ENCODE peak calls at places on chromosomes 13 and 19, in seven cellular contexts. One of them, this sample, is unnamed.

GRCh38 chr13:76832258-76832988 is 53.8 kb downstream of the KCTD12 start:
- DNase-seq in NCI-H460: no peak
- DNase-seq in WERI-Rb-1: no peak
- DNase-seq in right atrium auricular region: no peak
- DNase-seq in GM12892: no peak
- DNase-seq in hepatic stellate cell: no peak
- DNase-seq in A549: no peak
- DNase-seq in this sample: no peak

GRCh38 chr13:86446311-86446710 is 647.1 kb upstream of the SLITRK6 start:
- DNase-seq in NCI-H460: peak; percentile 36
- DNase-seq in WERI-Rb-1: no peak
- DNase-seq in right atrium auricular region: no peak
- DNase-seq in GM12892: no peak
- DNase-seq in hepatic stellate cell: no peak
- DNase-seq in A549: peak; percentile 87
- DNase-seq in this sample: no peak

GRCh38 chr13:51523082-51523518 is 61.2 kb upstream of the WDFY2 start:
- DNase-seq in NCI-H460: peak; percentile 61
- DNase-seq in WERI-Rb-1: no peak
- DNase-seq in right atrium auricular region: no peak
- DNase-seq in GM12892: no peak
- DNase-seq in hepatic stellate cell: no peak
- DNase-seq in A549: peak; percentile 76
- DNase-seq in this sample: no peak

GRCh38 chr19:6264077-6264445 is 15.7 kb downstream of the MLLT1 start:
- DNase-seq in NCI-H460: no peak
- DNase-seq in WERI-Rb-1: no peak
- DNase-seq in right atrium auricular region: no peak
- DNase-seq in GM12892: no peak
- DNase-seq in hepatic stellate cell: no peak
- DNase-seq in A549: no peak
- DNase-seq in this sample: no peak

GRCh38 chr19:1923319-1923718 is 17.7 kb upstream of the CSNK1G2 start:
- DNase-seq in NCI-H460: no peak
- DNase-seq in WERI-Rb-1: no peak
- DNase-seq in right atrium auricular region: no peak
- DNase-seq in GM12892: no peak
- DNase-seq in hepatic stellate cell: no peak
- DNase-seq in A549: no peak
- DNase-seq in this sample: no peak

GRCh38 chr13:74825170-74825948 is 656.6 kb downstream of the TBC1D4 start:
- DNase-seq in NCI-H460: no peak
- DNase-seq in WERI-Rb-1: no peak
- DNase-seq in right atrium auricular region: no peak
- DNase-seq in GM12892: no peak
- DNase-seq in hepatic stellate cell: peak; percentile 14
- DNase-seq in A549: peak; percentile 54
- DNase-seq in this sample: no peak

GRCh38 chr19:48671456-48671995 is 1.3 kb downstream of the NTN5 start:
- DNase-seq in NCI-H460: no peak
- DNase-seq in WERI-Rb-1: no peak
- DNase-seq in right atrium auricular region: no peak
- DNase-seq in GM12892: no peak
- DNase-seq in hepatic stellate cell: no peak
- DNase-seq in A549: no peak
- DNase-seq in this sample: no peak

GRCh38 chr13:23946900-23947299 is 49.6 kb upstream of the C1QTNF9B start:
- DNase-seq in NCI-H460: no peak
- DNase-seq in WERI-Rb-1: no peak
- DNase-seq in right atrium auricular region: no peak
- DNase-seq in GM12892: no peak
- DNase-seq in hepatic stellate cell: no peak
- DNase-seq in A549: no peak
- DNase-seq in this sample: no peak

GRCh38 chr19:46784262-46785053 is 3.9 kb downstream of the SLC1A5 start:
- DNase-seq in NCI-H460: peak; percentile 92
- DNase-seq in WERI-Rb-1: peak; percentile 78
- DNase-seq in right atrium auricular region: peak; percentile 81
- DNase-seq in GM12892: peak; percentile 82
- DNase-seq in hepatic stellate cell: peak; percentile 95
- DNase-seq in A549: peak; percentile 97
- DNase-seq in this sample: no peak

GRCh38 chr19:38079926-38080380 is 144.1 kb downstream of the DPF1 start:
- DNase-seq in NCI-H460: no peak
- DNase-seq in WERI-Rb-1: no peak
- DNase-seq in right atrium auricular region: no peak
- DNase-seq in GM12892: peak; percentile 62
- DNase-seq in hepatic stellate cell: peak; percentile 97
- DNase-seq in A549: peak; percentile 78
- DNase-seq in this sample: no peak

GRCh38 chr13:102846261-102847015 is 606 bp downstream of the ERCC5 start:
- DNase-seq in NCI-H460: no peak
- DNase-seq in WERI-Rb-1: peak; percentile 54
- DNase-seq in right atrium auricular region: no peak
- DNase-seq in GM12892: no peak
- DNase-seq in hepatic stellate cell: no peak
- DNase-seq in A549: peak; percentile 21
- DNase-seq in this sample: no peak

GRCh38 chr19:49895566-49896297 is 955 bp downstream of the IL4I1 start:
- DNase-seq in NCI-H460: no peak
- DNase-seq in WERI-Rb-1: no peak
- DNase-seq in right atrium auricular region: no peak
- DNase-seq in GM12892: no peak
- DNase-seq in hepatic stellate cell: no peak
- DNase-seq in A549: no peak
- DNase-seq in this sample: no peak

GRCh38 chr13:60572003-60572792 is 175.2 kb downstream of the TDRD3 start:
- DNase-seq in NCI-H460: no peak
- DNase-seq in WERI-Rb-1: no peak
- DNase-seq in right atrium auricular region: no peak
- DNase-seq in GM12892: no peak
- DNase-seq in hepatic stellate cell: peak; percentile 16
- DNase-seq in A549: peak; percentile 60
- DNase-seq in this sample: no peak

GRCh38 chr19:17933414-17934129 is 757 bp downstream of the CCDC124 start:
- DNase-seq in NCI-H460: no peak
- DNase-seq in WERI-Rb-1: no peak
- DNase-seq in right atrium auricular region: no peak
- DNase-seq in GM12892: no peak
- DNase-seq in hepatic stellate cell: no peak
- DNase-seq in A549: no peak
- DNase-seq in this sample: no peak

GRCh38 chr19:3881272-3882040 is 971 bp downstream of the ATCAY start:
- DNase-seq in NCI-H460: no peak
- DNase-seq in WERI-Rb-1: peak; percentile 41
- DNase-seq in right atrium auricular region: no peak
- DNase-seq in GM12892: no peak
- DNase-seq in hepatic stellate cell: no peak
- DNase-seq in A549: no peak
- DNase-seq in this sample: no peak

GRCh38 chr13:63381078-63381859 is 1965.6 kb upstream of the PCDH20 start:
- DNase-seq in NCI-H460: no peak
- DNase-seq in WERI-Rb-1: no peak
- DNase-seq in right atrium auricular region: no peak
- DNase-seq in GM12892: no peak
- DNase-seq in hepatic stellate cell: no peak
- DNase-seq in A549: no peak
- DNase-seq in this sample: no peak

GRCh38 chr19:14505488-14506239 is 9.7 kb upstream of the GIPC1 start:
- DNase-seq in NCI-H460: peak; percentile 91
- DNase-seq in WERI-Rb-1: peak; percentile 63
- DNase-seq in right atrium auricular region: no peak
- DNase-seq in GM12892: peak; percentile 78
- DNase-seq in hepatic stellate cell: peak; percentile 77
- DNase-seq in A549: peak; percentile 95
- DNase-seq in this sample: no peak

This sample was measured in amygdala.